ENCODE peak calls at places on chromosomes 2 and 18, in five cellular contexts. I, H, C, T and U are unnamed samples. For H3K27me3, the result is how much of the 10 kb centered on the place peaks cover.

GRCh38 chr18:45165871-45166270 is 449.4 kb upstream of the SLC14A2 start:
- DNase-seq in I (no peak), H (no peak), C (no peak), T (no peak), U (no peak)

GRCh38 chr2:197037863-197038398 is 111.4 kb upstream of the PGAP1 start:
- DNase-seq in I (no peak), H (no peak), C (no peak), T (no peak), U (no peak)

GRCh38 chr2:120791961-120792295 is 56.3 kb downstream of the GLI2 start:
- DNase-seq in I (no peak), H (no peak), C (no peak), T (no peak), U (no peak)

GRCh38 chr2:146634256-146635068 is 1210.4 kb upstream of the ACVR2A start:
- DNase-seq in I (no peak), H (no peak), C (no peak), T (no peak), U (no peak)

GRCh38 chr2:179751184-179751809 is 110.1 kb downstream of the ZNF385B start:
- DNase-seq in I (no peak), H (peak), C (no peak), T (peak), U (no peak)

GRCh38 chr2:23698733-23699391 is 228.1 kb downstream of the ATAD2B start:
- DNase-seq in I (peak), H (no peak), C (no peak), T (peak), U (no peak)

GRCh38 chr18:23135679-23136325 is 517 bp downstream of the CABLES1 start:
- DNase-seq in I (peak), H (peak), C (peak), T (no peak), U (peak)

GRCh38 chr2:11160256-11160655 is 5.0 kb downstream of the SLC66A3 start:
- DNase-seq in I (no peak), H (no peak), C (no peak), T (no peak), U (no peak)

GRCh38 chr2:118748245-118748885 is 99.1 kb downstream of the EN1 start:
- DNase-seq in I (no peak), H (no peak), C (no peak), T (no peak), U (no peak)

GRCh38 chr2:223058952-223059716 is 7.1 kb downstream of the KCNE4 start:
- DNase-seq in I (no peak), H (no peak), C (peak), T (peak), U (no peak)

GRCh38 chr18:272650-273049 is 4.8 kb upstream of the THOC1 start:
- DNase-seq in I (no peak), H (no peak), C (no peak), T (no peak), U (no peak)

GRCh38 chr2:233329489-233330135 is 22.0 kb downstream of the SAG start:
- DNase-seq in I (no peak), H (no peak), C (no peak), T (peak), U (no peak)

GRCh38 chr2:226656367-226656766 is 143.3 kb downstream of the IRS1 start:
- DNase-seq in I (no peak), H (no peak), C (no peak), T (no peak), U (no peak)

GRCh38 chr18:78883501-78883900 is 96.1 kb upstream of the SALL3 start:
- DNase-seq in I (no peak), H (no peak), C (no peak), T (no peak), U (no peak)

GRCh38 chr2:238905721-238906120 is 57.8 kb downstream of the TWIST2 start:
- DNase-seq in I (no peak), H (no peak), C (no peak), T (no peak), U (no peak)

GRCh38 chr2:205679410-205680009 is 2.8 kb upstream of the NRP2 start:
- DNase-seq in I (no peak), H (no peak), C (no peak), T (no peak), U (no peak)

GRCh38 chr2:146867472-146867986 is 977.3 kb upstream of the ACVR2A start:
- DNase-seq in I (no peak), H (no peak), C (no peak), T (no peak), U (no peak)

GRCh38 chr2:28495551-28496284 is at the start of gene PLB1:
- DNase-seq in I (no peak), H (no peak), C (no peak), T (no peak), U (no peak)

GRCh38 chr2:237178396-237178795 is 92.7 kb downstream of the COPS8 start:
- DNase-seq in I (no peak), H (no peak), C (no peak), T (no peak), U (no peak)

GRCh38 chr2:107545066-107545465 is 281.6 kb upstream of the RGPD4 start:
- DNase-seq in I (no peak), H (no peak), C (no peak), T (no peak), U (no peak)

GRCh38 chr18:70454705-70455322 is 166.0 kb downstream of the SOCS6 start:
- DNase-seq in I (no peak), H (peak), C (peak), T (peak), U (no peak)

GRCh38 chr2:41720702-41721344 is 327.0 kb upstream of the PKDCC start:
- DNase-seq in I (no peak), H (no peak), C (no peak), T (peak), U (no peak)

GRCh38 chr2:166419616-166419934 is 43.8 kb upstream of the SCN9A start:
- DNase-seq in I (no peak), H (peak), C (no peak), T (peak), U (no peak)

GRCh38 chr2:74887961-74888670 is 54.2 kb downstream of the HK2 start:
- DNase-seq in I (no peak), H (no peak), C (no peak), T (no peak), U (no peak)

GRCh38 chr2:237118025-237118424 is 32.3 kb downstream of the COPS8 start:
- DNase-seq in I (no peak), H (no peak), C (no peak), T (no peak), U (no peak)

GRCh38 chr2:209473930-209474419 is 50.1 kb downstream of the MAP2 start:
- DNase-seq in I (no peak), H (no peak), C (no peak), T (peak), U (no peak)

GRCh38 chr2:135875491-135876065 is 665 bp downstream of the MCM6 start:
- DNase-seq in I (peak), H (peak), C (peak), T (peak), U (peak)

GRCh38 chr2:27705851-27706622 is 42.3 kb downstream of the SLC4A1AP start:
- DNase-seq in I (peak), H (no peak), C (peak), T (peak), U (no peak)

GRCh38 chr2:113979172-113980128 is 89.6 kb downstream of the ACTR3 start:
- DNase-seq in I (no peak), H (no peak), C (no peak), T (no peak), U (peak)
- TF ChIP-seq CTCF in I (peak), H (peak), C (peak), T (peak), U (peak)

GRCh38 chr18:25353080-25353479 is 1.1 kb upstream of the ZNF521 start:
- DNase-seq in I (no peak), H (no peak), C (no peak), T (peak), U (no peak)
- H3K27me3 ChIP-seq in I (under half), H (under half), C (under half), T (under half), U (under half)

GRCh38 chr2:200525882-200526651 is at the start of gene SGO2:
- DNase-seq in I (peak), H (peak), C (peak), T (peak), U (peak)

GRCh38 chr2:200525551-200525881 is 491 bp upstream of the SGO2 start:
- DNase-seq in I (no peak), H (no peak), C (no peak), T (no peak), U (no peak)

GRCh38 chr2:200525066-200525465 is 941 bp upstream of the SGO2 start:
- DNase-seq in I (no peak), H (no peak), C (no peak), T (no peak), U (no peak)

GRCh38 chr2:200523604-200524003 is 2.4 kb upstream of the SGO2 start:
- DNase-seq in I (no peak), H (no peak), C (no peak), T (no peak), U (no peak)

DNA sequence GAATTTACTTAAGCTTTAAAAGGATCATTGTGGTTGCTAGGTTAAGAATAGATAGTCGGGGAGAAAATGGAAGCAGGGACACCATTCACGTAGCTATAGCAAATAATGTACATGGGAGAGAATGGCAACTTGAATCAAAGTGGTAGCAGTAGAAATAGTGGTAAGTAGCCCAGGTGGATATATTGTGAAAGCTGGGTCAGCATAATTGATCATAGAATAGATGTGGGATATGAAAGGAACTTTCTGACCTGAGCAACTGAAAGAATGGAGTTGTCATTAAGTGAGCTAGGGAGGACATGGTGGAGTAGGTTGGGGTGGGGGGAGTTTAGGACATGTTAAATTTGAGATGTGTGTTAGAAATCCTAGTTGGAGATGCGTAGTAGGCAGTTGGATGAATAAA is 2.2 kb downstream of the SGO2 start:
- DNase-seq in I (no peak), H (no peak), C (no peak), T (no peak), U (no peak)
- H3K4me3 ChIP-seq in I (no peak), H (no peak), C (no peak), T (no peak), U (no peak)

GRCh38 chr18:63850010-63850409 is 37.5 kb upstream of the SERPINB2 start:
- DNase-seq in I (no peak), H (peak), C (no peak), T (peak), U (no peak)
- TF ChIP-seq CTCF in I (no peak), H (peak), C (no peak), T (peak), U (peak)

DNA sequence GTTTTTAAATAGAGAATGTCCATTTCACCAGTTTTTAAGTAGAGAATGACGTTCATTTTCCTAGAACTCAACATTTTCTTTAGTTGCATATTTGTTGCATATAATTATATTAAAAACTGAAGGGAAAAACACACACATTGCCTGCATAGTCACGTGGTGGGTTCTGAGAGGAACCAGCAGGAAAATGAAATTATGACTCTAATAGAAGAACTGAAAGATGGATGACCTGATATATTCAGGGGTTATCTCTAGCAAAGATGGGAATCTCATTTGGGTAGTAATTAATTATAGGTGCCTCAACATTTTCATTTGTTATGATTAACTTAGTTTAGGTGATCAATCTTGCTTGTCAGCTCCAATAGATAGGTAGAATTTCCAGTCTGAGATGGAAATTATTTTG is 288.3 kb downstream of the TRIB2 start:
- DNase-seq in I (no peak), H (no peak), C (no peak), T (no peak), U (no peak)
- H3K27me3 ChIP-seq in I (under half), H (under half), C (under half), T (under half), U (under half)

DNA sequence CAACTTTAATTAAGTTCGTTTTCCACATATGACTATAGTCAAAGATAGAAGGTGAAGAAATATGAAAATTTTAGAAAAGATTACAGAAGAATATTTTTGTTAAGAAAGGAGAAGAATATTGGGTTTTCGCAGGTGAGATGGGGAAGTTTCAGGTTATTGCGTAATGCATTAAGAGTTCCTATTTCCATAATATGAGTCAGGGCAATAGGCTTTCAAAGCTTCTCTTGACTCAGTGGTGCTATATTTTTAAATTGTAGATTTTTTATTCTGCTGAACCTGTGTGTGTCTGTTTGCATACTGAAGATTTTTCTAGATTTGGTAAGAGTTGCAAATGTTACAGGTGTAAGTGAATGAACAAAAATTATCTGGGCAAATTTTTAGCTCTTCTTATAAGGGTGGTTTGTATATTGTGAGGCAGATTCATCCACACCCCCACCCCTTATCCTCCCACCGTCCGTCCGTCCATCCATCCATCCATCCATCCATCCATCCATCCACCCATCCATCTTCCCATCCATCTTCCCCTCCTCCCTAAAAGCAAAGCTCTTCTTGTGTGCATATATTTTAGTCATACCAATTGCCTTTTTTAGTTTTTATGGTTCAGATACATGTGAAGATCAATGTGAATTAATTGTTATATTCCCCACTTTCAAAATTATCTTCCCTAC is 69.6 kb downstream of the MYO1B start:
- DNase-seq in I (no peak), H (no peak), C (no peak), T (no peak), U (no peak)
- H3K4me3 ChIP-seq in I (no peak), H (no peak), C (no peak), T (no peak), U (no peak)